ENCODE peak calls at places on chromosomes 11 and 22, in ten cellular contexts. Y is uterus, H is IMR-90, I is HCT116, R is endothelial cell of umbilical vein, Z is breast epithelium, K is A549, C is thyroid gland, G is right lobe of liver, J is Peyer's patch. N is an unnamed sample.

GRCh38 chr11:27574342-27574741 is 67.8 kb upstream of the LIN7C start:
- DNase-seq in R (no peak), Y (no peak), G (no peak), K (no peak), I (no peak), Z (no peak), J (no peak), H (no peak), C (no peak), N (no peak)

GRCh38 chr11:86174101-86175046 is 70.2 kb upstream of the EED start:
- DNase-seq in K (peak; percentile 67), R (peak; percentile 100), Z (peak; percentile 54), I (no peak), G (peak; percentile 86), Y (peak; percentile 34), J (no peak), C (peak; percentile 28), H (peak; percentile 99), N (peak; percentile 92)

GRCh38 chr11:66850588-66851250 is 6.1 kb upstream of the LRFN4 start:
- DNase-seq in Z (peak; percentile 40), I (no peak), Y (no peak), C (no peak), R (no peak), H (no peak), J (no peak), G (peak; percentile 24), K (no peak), N (no peak)

GRCh38 chr11:2801711-2802388 is 83.7 kb downstream of the CDKN1C start:
- DNase-seq in C (no peak), I (no peak), R (no peak), J (peak; percentile 13), G (peak; percentile 8), Z (peak; percentile 45), Y (peak; percentile 14), K (no peak), H (no peak), N (no peak)

GRCh38 chr22:35330258-35330861 is 30.7 kb downstream of the TOM1 start:
- DNase-seq in Y (peak; percentile 89), R (peak; percentile 65), G (peak; percentile 84), J (peak; percentile 79), K (no peak), Z (no peak), C (peak; percentile 44), H (peak; percentile 86), I (no peak), N (peak; percentile 95)

GRCh38 chr22:35887296-35887875 is 141.2 kb downstream of the RBFOX2 start:
- DNase-seq in I (no peak), C (no peak), K (peak; percentile 42), Z (no peak), J (no peak), R (no peak), H (peak; percentile 74), G (no peak), Y (no peak), N (no peak)

GRCh38 chr11:86247608-86248007 is 3.1 kb downstream of the EED start:
- DNase-seq in Y (no peak), G (no peak), H (no peak), J (no peak), K (no peak), I (no peak), C (no peak), Z (no peak), R (no peak), N (no peak)

GRCh38 chr11:25247336-25247735 is 750.5 kb downstream of the LUZP2 start:
- DNase-seq in Z (no peak), Y (no peak), C (no peak), K (no peak), G (no peak), J (no peak), H (peak; percentile 67), R (no peak), I (no peak), N (no peak)

DNA sequence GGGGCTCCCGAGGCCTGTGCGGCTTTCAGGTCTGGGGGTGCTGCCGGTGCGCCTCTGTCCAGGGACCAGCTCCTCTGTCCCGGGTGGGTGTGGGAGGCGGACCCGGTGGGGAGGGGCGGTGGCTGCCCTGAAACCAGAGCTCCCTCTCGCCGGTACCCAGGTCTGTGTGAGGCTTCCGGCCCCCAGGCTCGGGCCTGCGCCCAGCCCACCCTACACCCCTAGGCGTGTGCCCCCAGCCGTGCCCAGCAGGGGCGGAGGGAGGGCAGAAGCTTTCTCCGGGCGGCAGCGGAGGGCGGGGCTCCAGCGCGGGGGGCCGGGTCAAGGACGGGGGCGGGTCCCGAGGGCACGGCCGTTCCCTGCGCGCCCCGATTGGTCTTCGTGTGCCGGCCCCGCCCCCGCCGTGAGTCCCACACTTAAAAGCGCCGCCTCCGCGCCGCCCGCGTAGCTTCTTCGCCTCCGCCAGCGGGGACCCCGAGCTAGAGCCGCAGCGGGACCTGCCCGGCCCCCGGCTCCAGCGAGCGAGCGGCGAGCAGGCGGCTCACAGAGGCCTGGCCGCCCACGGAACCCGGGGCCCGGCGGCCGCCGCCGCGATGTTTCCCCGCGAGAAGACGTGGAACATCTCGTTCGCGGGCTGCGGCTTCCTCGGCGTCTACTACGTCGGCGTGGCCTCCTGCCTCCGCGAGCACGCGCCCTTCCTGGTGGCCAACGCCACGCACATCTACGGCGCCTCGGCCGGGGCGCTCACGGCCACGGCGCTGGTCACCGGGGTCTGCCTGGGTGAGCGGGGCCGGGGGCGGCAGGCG is 616 bp downstream of the PNPLA2 start:
- DNase-seq in Z (peak; percentile 98), J (peak; percentile 95), I (no peak), H (peak; percentile 73), R (peak; percentile 85), K (peak; percentile 88), Y (peak; percentile 90), G (peak; percentile 95), C (peak; percentile 91), N (peak; percentile 96)
- TF ChIP-seq POLR2A in Z (peak; percentile 10), J (peak; percentile 92), I (peak; percentile 86), H (peak; percentile 96), R (peak; percentile 98), K (peak; percentile 62), Y (peak; percentile 65), G (peak; percentile 89), C (peak; percentile 67), N (peak; percentile 84)

DNA sequence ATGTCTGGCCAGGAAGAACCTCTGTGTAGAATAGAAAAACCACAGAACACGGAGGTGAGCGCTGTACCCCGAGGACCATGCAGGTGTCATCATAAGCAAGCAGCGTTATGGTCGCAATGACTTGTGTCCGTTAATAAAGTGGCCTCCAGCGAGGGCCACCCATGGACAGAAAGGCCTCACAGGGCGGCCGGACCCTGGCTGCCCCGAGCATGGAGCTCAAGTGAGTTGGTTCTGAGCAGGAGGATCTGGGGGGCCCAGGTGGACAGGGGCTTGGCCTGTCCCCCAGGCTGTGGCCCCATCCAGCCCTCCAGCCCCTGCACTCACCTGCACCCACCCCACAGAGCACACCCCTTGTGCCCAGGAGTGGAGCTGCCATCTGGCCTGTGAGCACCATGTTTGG is 133.8 kb downstream of the BRD1 start:
- DNase-seq in G (no peak), C (no peak), K (no peak), J (no peak), H (no peak), Z (no peak), I (no peak), R (no peak), Y (no peak), N (no peak)
- H3K9me3 ChIP-seq in G (no peaks in the 10 kb centered on the region), C (no peaks in the 10 kb centered on the region), K (peaks cover 3% of the 10 kb centered on the region), J (no peaks in the 10 kb centered on the region), H (peaks cover 19% of the 10 kb centered on the region), Z (peaks cover 9% of the 10 kb centered on the region), I (peaks cover 11% of the 10 kb centered on the region), R (no peaks in the 10 kb centered on the region), Y (no peaks in the 10 kb centered on the region), N (no peaks in the 10 kb centered on the region)

DNA sequence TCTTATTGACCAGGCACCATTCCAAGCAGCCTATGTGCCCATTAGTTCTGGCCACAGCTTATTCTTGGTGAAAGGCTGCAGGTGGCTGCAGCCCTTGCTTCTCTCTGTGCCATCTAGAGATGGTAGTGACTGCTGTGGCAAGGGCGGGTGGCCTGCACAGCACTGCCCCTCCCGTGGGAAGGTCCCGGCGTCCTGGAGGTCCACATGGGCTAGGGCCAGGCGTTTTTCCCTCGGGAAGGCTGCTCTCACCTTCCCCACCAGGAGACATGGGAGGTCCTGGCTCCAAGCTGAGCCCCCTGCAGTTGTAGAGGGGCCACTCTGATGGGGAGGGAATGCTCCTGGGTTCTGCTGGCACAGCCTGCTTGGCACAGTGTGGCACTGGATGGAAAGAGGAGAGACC is 10.2 kb upstream of the TBC1D22A start:
- DNase-seq in K (no peak), R (no peak), Z (no peak), J (no peak), I (no peak), H (no peak), Y (no peak), C (no peak), G (no peak), N (no peak)
- H3K4me1 ChIP-seq in K (peaks cover 40% of the 10 kb centered on the region), R (peaks cover 51% of the 10 kb centered on the region), Z (peaks cover 6% of the 10 kb centered on the region), J (peaks cover 15% of the 10 kb centered on the region), I (peaks cover 16% of the 10 kb centered on the region), H (peaks cover 34% of the 10 kb centered on the region), Y (peaks cover 6% of the 10 kb centered on the region), C (peaks cover 56% of the 10 kb centered on the region), G (peaks cover 53% of the 10 kb centered on the region), N (peaks cover 51% of the 10 kb centered on the region)

GRCh38 chr11:35661539-35661938 is 1.0 kb upstream of the TRIM44 start:
- DNase-seq in Z (no peak), G (no peak), H (no peak), I (no peak), C (no peak), R (no peak), K (no peak), Y (no peak), J (no peak), N (no peak)

GRCh38 chr11:35664977-35665441 is 2.4 kb downstream of the TRIM44 start:
- DNase-seq in J (no peak), C (no peak), G (no peak), Z (no peak), I (no peak), H (peak; percentile 14), R (no peak), Y (no peak), K (peak; percentile 14), N (no peak)

GRCh38 chr11:35662061-35662648 is 420 bp upstream of the TRIM44 start:
- DNase-seq in Z (no peak), H (no peak), K (no peak), C (peak; percentile 3), G (peak; percentile 63), R (no peak), Y (no peak), J (peak; percentile 52), I (no peak), N (no peak)

GRCh38 chr11:35663408-35663702 is 780 bp downstream of the TRIM44 start:
- DNase-seq in K (no peak), Z (no peak), J (no peak), I (no peak), G (no peak), Y (no peak), C (no peak), H (no peak), R (no peak), N (no peak)

DNA sequence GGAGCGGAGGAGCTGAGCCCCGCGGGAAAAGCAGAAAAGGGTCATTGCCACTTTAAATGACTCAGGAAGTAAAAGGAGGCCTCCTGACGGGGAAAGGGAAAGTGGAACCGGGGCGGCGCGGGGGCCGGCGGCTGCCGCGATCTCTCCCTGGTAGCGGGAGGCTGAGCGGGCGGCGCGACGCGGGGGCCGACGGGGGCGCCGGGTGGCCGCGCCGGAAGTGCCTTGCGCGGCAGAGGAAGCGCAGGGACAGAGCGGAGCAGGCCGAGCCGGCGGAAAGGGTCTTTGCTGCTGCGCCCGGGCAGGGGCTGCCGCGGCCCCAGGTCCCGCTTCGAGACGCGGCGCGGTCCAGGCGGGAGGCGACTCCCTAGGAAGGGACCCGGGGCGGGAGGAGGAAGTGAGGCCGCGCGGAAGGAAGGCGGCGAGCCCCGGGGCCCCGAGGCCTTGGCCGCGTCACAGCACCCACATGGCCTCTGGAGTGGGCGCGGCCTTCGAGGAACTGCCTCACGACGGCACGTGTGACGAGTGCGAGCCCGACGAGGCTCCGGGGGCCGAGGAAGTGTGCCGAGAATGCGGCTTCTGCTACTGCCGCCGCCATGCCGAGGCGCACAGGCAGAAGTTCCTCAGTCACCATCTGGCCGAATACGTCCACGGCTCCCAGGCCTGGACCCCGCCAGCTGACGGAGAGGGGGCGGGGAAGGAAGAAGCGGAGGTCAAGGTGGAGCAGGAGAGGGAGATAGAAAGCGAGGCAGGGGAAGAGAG is at the start of gene TRIM44:
- DNase-seq in Z (peak; percentile 79), K (peak; percentile 87), J (peak; percentile 77), I (peak; percentile 37), Y (peak; percentile 80), R (peak; percentile 82), H (peak; percentile 81), C (peak; percentile 78), G (peak; percentile 85), N (peak; percentile 96)
- TF ChIP-seq POLR2A in Z (no peak), K (peak; percentile 50), J (peak; percentile 35), I (peak; percentile 58), Y (no peak), R (peak; percentile 45), H (peak; percentile 79), C (no peak), G (peak; percentile 81), N (no peak)

N was measured in esophagus muscularis mucosa.